ENCODE peak calls at places on chromosome 6, in ten cellular contexts. One of them, this sample, is unnamed.

GRCh38 chr6:105896052-105896820 is 189.9 kb upstream of the PRDM1 start:
- DNase-seq in mammary epithelial cell: no peak
- DNase-seq in adrenal gland: no peak
- DNase-seq in cardiac muscle cell: no peak
- DNase-seq in sigmoid colon: no peak
- DNase-seq in gastrocnemius medialis: no peak
- DNase-seq in AG04450: no peak
- DNase-seq in heart right ventricle: no peak
- DNase-seq in Peyer's patch: no peak
- DNase-seq in lower lobe of right lung: no peak
- DNase-seq in this sample: no peak

GRCh38 chr6:54768542-54768941 is 78.0 kb upstream of the FAM83B start:
- DNase-seq in cardiac muscle cell: no peak
- DNase-seq in Peyer's patch: no peak
- DNase-seq in adrenal gland: no peak
- DNase-seq in sigmoid colon: no peak
- DNase-seq in AG04450: no peak
- DNase-seq in mammary epithelial cell: no peak
- DNase-seq in heart right ventricle: no peak
- DNase-seq in lower lobe of right lung: no peak
- DNase-seq in gastrocnemius medialis: no peak
- DNase-seq in this sample: no peak

GRCh38 chr6:124080483-124080882 is 276.8 kb downstream of the NKAIN2 start:
- DNase-seq in gastrocnemius medialis: no peak
- DNase-seq in heart right ventricle: no peak
- DNase-seq in AG04450: no peak
- DNase-seq in adrenal gland: no peak
- DNase-seq in Peyer's patch: no peak
- DNase-seq in sigmoid colon: no peak
- DNase-seq in lower lobe of right lung: no peak
- DNase-seq in cardiac muscle cell: no peak
- DNase-seq in mammary epithelial cell: no peak
- DNase-seq in this sample: no peak

GRCh38 chr6:43511824-43512415 is 1.8 kb upstream of the LRRC73 start:
- DNase-seq in AG04450: no peak
- DNase-seq in sigmoid colon: no peak
- DNase-seq in adrenal gland: no peak
- DNase-seq in cardiac muscle cell: no peak
- DNase-seq in heart right ventricle: peak; percentile 62
- DNase-seq in mammary epithelial cell: no peak
- DNase-seq in gastrocnemius medialis: no peak
- DNase-seq in lower lobe of right lung: no peak
- DNase-seq in Peyer's patch: no peak
- DNase-seq in this sample: no peak

GRCh38 chr6:167855825-167856425 is 29.2 kb downstream of the AFDN start:
- DNase-seq in Peyer's patch: no peak
- DNase-seq in adrenal gland: no peak
- DNase-seq in mammary epithelial cell: peak; percentile 95
- DNase-seq in AG04450: peak; percentile 77
- DNase-seq in heart right ventricle: no peak
- DNase-seq in lower lobe of right lung: no peak
- DNase-seq in cardiac muscle cell: peak; percentile 93
- DNase-seq in sigmoid colon: peak; percentile 73
- DNase-seq in gastrocnemius medialis: peak; percentile 28
- DNase-seq in this sample: peak; percentile 97

GRCh38 chr6:133980168-133980567 is 27.1 kb downstream of the TBPL1 start:
- DNase-seq in AG04450: no peak
- DNase-seq in gastrocnemius medialis: no peak
- DNase-seq in Peyer's patch: no peak
- DNase-seq in heart right ventricle: no peak
- DNase-seq in adrenal gland: no peak
- DNase-seq in sigmoid colon: no peak
- DNase-seq in mammary epithelial cell: no peak
- DNase-seq in cardiac muscle cell: no peak
- DNase-seq in lower lobe of right lung: no peak
- DNase-seq in this sample: no peak

GRCh38 chr6:143559101-143559500 is 47.6 kb upstream of the FUCA2 start:
- DNase-seq in heart right ventricle: no peak
- DNase-seq in gastrocnemius medialis: no peak
- DNase-seq in Peyer's patch: no peak
- DNase-seq in AG04450: no peak
- DNase-seq in mammary epithelial cell: no peak
- DNase-seq in cardiac muscle cell: no peak
- DNase-seq in adrenal gland: no peak
- DNase-seq in sigmoid colon: no peak
- DNase-seq in lower lobe of right lung: no peak
- DNase-seq in this sample: no peak

GRCh38 chr6:30964075-30964474 is 19.4 kb upstream of the MUC21 start:
- DNase-seq in heart right ventricle: no peak
- DNase-seq in AG04450: no peak
- DNase-seq in lower lobe of right lung: no peak
- DNase-seq in mammary epithelial cell: no peak
- DNase-seq in Peyer's patch: no peak
- DNase-seq in cardiac muscle cell: no peak
- DNase-seq in sigmoid colon: no peak
- DNase-seq in gastrocnemius medialis: no peak
- DNase-seq in adrenal gland: no peak
- DNase-seq in this sample: no peak

GRCh38 chr6:11497881-11498280 is 39.7 kb upstream of the TMEM170B start:
- DNase-seq in sigmoid colon: no peak
- DNase-seq in adrenal gland: no peak
- DNase-seq in Peyer's patch: no peak
- DNase-seq in mammary epithelial cell: peak; percentile 54
- DNase-seq in cardiac muscle cell: no peak
- DNase-seq in lower lobe of right lung: no peak
- DNase-seq in heart right ventricle: no peak
- DNase-seq in gastrocnemius medialis: no peak
- DNase-seq in AG04450: no peak
- DNase-seq in this sample: peak; percentile 75

GRCh38 chr6:11064836-11065235 is 20.7 kb upstream of the ELOVL2 start:
- DNase-seq in mammary epithelial cell: no peak
- DNase-seq in AG04450: no peak
- DNase-seq in lower lobe of right lung: no peak
- DNase-seq in cardiac muscle cell: no peak
- DNase-seq in gastrocnemius medialis: no peak
- DNase-seq in adrenal gland: no peak
- DNase-seq in heart right ventricle: no peak
- DNase-seq in Peyer's patch: no peak
- DNase-seq in sigmoid colon: no peak
- DNase-seq in this sample: no peak

GRCh38 chr6:138912308-138912707 is 75.7 kb downstream of the REPS1 start:
- DNase-seq in cardiac muscle cell: no peak
- DNase-seq in Peyer's patch: no peak
- DNase-seq in lower lobe of right lung: no peak
- DNase-seq in sigmoid colon: no peak
- DNase-seq in mammary epithelial cell: no peak
- DNase-seq in AG04450: no peak
- DNase-seq in adrenal gland: no peak
- DNase-seq in gastrocnemius medialis: no peak
- DNase-seq in heart right ventricle: no peak
- DNase-seq in this sample: no peak

GRCh38 chr6:166026586-166027126 is 141.0 kb downstream of the TBXT start:
- DNase-seq in gastrocnemius medialis: no peak
- DNase-seq in cardiac muscle cell: peak; percentile 19
- DNase-seq in adrenal gland: no peak
- DNase-seq in heart right ventricle: peak; percentile 48
- DNase-seq in mammary epithelial cell: no peak
- DNase-seq in AG04450: no peak
- DNase-seq in Peyer's patch: no peak
- DNase-seq in sigmoid colon: no peak
- DNase-seq in lower lobe of right lung: no peak
- DNase-seq in this sample: no peak

GRCh38 chr6:140082867-140083297 is 708.4 kb upstream of the CITED2 start:
- DNase-seq in gastrocnemius medialis: no peak
- DNase-seq in mammary epithelial cell: peak; percentile 50
- DNase-seq in heart right ventricle: no peak
- DNase-seq in sigmoid colon: no peak
- DNase-seq in adrenal gland: no peak
- DNase-seq in lower lobe of right lung: no peak
- DNase-seq in cardiac muscle cell: peak; percentile 82
- DNase-seq in AG04450: no peak
- DNase-seq in Peyer's patch: no peak
- DNase-seq in this sample: peak; percentile 67

GRCh38 chr6:18022398-18023231 is 35.2 kb upstream of the KIF13A start:
- DNase-seq in Peyer's patch: no peak
- DNase-seq in adrenal gland: no peak
- DNase-seq in mammary epithelial cell: peak; percentile 58
- DNase-seq in AG04450: peak; percentile 20
- DNase-seq in cardiac muscle cell: peak; percentile 83
- DNase-seq in gastrocnemius medialis: no peak
- DNase-seq in heart right ventricle: no peak
- DNase-seq in lower lobe of right lung: no peak
- DNase-seq in sigmoid colon: no peak
- DNase-seq in this sample: peak; percentile 78

GRCh38 chr6:36245572-36246031 is 24.3 kb upstream of the PNPLA1 start:
- DNase-seq in lower lobe of right lung: no peak
- DNase-seq in cardiac muscle cell: no peak
- DNase-seq in mammary epithelial cell: no peak
- DNase-seq in adrenal gland: no peak
- DNase-seq in gastrocnemius medialis: no peak
- DNase-seq in Peyer's patch: peak; percentile 64
- DNase-seq in heart right ventricle: no peak
- DNase-seq in AG04450: no peak
- DNase-seq in sigmoid colon: no peak
- DNase-seq in this sample: no peak
- TF ChIP-seq CTCF in lower lobe of right lung: no peak
- TF ChIP-seq CTCF in cardiac muscle cell: peak; percentile 24
- TF ChIP-seq CTCF in mammary epithelial cell: no peak
- TF ChIP-seq CTCF in adrenal gland: no peak
- TF ChIP-seq CTCF in gastrocnemius medialis: no peak
- TF ChIP-seq CTCF in Peyer's patch: peak; percentile 39
- TF ChIP-seq CTCF in heart right ventricle: no peak
- TF ChIP-seq CTCF in AG04450: peak; percentile 9
- TF ChIP-seq CTCF in sigmoid colon: no peak
- TF ChIP-seq CTCF in this sample: peak; percentile 35

GRCh38 chr6:3749991-3750323 is 1.6 kb downstream of the PXDC1 start:
- DNase-seq in AG04450: no peak
- DNase-seq in mammary epithelial cell: peak; percentile 81
- DNase-seq in Peyer's patch: no peak
- DNase-seq in cardiac muscle cell: peak; percentile 86
- DNase-seq in adrenal gland: peak; percentile 48
- DNase-seq in heart right ventricle: no peak
- DNase-seq in lower lobe of right lung: no peak
- DNase-seq in sigmoid colon: peak; percentile 91
- DNase-seq in gastrocnemius medialis: peak; percentile 50
- DNase-seq in this sample: peak; percentile 87
- H3K4me3 ChIP-seq in AG04450: peak overlapping the region; percentile 90
- H3K4me3 ChIP-seq in mammary epithelial cell: peak overlapping the region; percentile 94
- H3K4me3 ChIP-seq in Peyer's patch: peak overlapping the region; percentile 71
- H3K4me3 ChIP-seq in cardiac muscle cell: peak overlapping the region; percentile 52
- H3K4me3 ChIP-seq in adrenal gland: peak overlapping the region; percentile 51
- H3K4me3 ChIP-seq in heart right ventricle: peak overlapping the region; percentile 92
- H3K4me3 ChIP-seq in lower lobe of right lung: peak overlapping the region; percentile 78
- H3K4me3 ChIP-seq in sigmoid colon: peak overlapping the region; percentile 98
- H3K4me3 ChIP-seq in gastrocnemius medialis: peak overlapping the region; percentile 76
- H3K4me3 ChIP-seq in this sample: peak overlapping the region; percentile 61

GRCh38 chr6:26526928-26527327 is 11.2 kb upstream of the HMGN4 start:
- DNase-seq in Peyer's patch: no peak
- DNase-seq in gastrocnemius medialis: no peak
- DNase-seq in cardiac muscle cell: no peak
- DNase-seq in sigmoid colon: no peak
- DNase-seq in adrenal gland: no peak
- DNase-seq in AG04450: no peak
- DNase-seq in lower lobe of right lung: no peak
- DNase-seq in mammary epithelial cell: no peak
- DNase-seq in heart right ventricle: no peak
- DNase-seq in this sample: no peak
- TF ChIP-seq CTCF in Peyer's patch: no peak
- TF ChIP-seq CTCF in gastrocnemius medialis: no peak
- TF ChIP-seq CTCF in cardiac muscle cell: no peak
- TF ChIP-seq CTCF in sigmoid colon: no peak
- TF ChIP-seq CTCF in adrenal gland: no peak
- TF ChIP-seq CTCF in AG04450: no peak
- TF ChIP-seq CTCF in lower lobe of right lung: no peak
- TF ChIP-seq CTCF in mammary epithelial cell: no peak
- TF ChIP-seq CTCF in heart right ventricle: no peak
- TF ChIP-seq CTCF in this sample: no peak

GRCh38 chr6:13924949-13925881 is at the start of gene RNF182:
- DNase-seq in mammary epithelial cell: no peak
- DNase-seq in sigmoid colon: no peak
- DNase-seq in AG04450: no peak
- DNase-seq in heart right ventricle: no peak
- DNase-seq in adrenal gland: no peak
- DNase-seq in gastrocnemius medialis: no peak
- DNase-seq in cardiac muscle cell: no peak
- DNase-seq in lower lobe of right lung: no peak
- DNase-seq in Peyer's patch: no peak
- DNase-seq in this sample: peak; percentile 32

GRCh38 chr6:13926378-13926777 is 1.6 kb downstream of the RNF182 start:
- DNase-seq in AG04450: no peak
- DNase-seq in gastrocnemius medialis: no peak
- DNase-seq in cardiac muscle cell: no peak
- DNase-seq in mammary epithelial cell: no peak
- DNase-seq in heart right ventricle: no peak
- DNase-seq in adrenal gland: no peak
- DNase-seq in lower lobe of right lung: no peak
- DNase-seq in Peyer's patch: no peak
- DNase-seq in sigmoid colon: no peak
- DNase-seq in this sample: no peak

GRCh38 chr6:13922750-13923149 is 2.0 kb upstream of the RNF182 start:
- DNase-seq in adrenal gland: no peak
- DNase-seq in Peyer's patch: no peak
- DNase-seq in sigmoid colon: no peak
- DNase-seq in gastrocnemius medialis: no peak
- DNase-seq in lower lobe of right lung: no peak
- DNase-seq in cardiac muscle cell: no peak
- DNase-seq in AG04450: no peak
- DNase-seq in mammary epithelial cell: no peak
- DNase-seq in heart right ventricle: no peak
- DNase-seq in this sample: no peak

GRCh38 chr6:13923527-13924145 is 1.1 kb upstream of the RNF182 start:
- DNase-seq in lower lobe of right lung: no peak
- DNase-seq in mammary epithelial cell: no peak
- DNase-seq in cardiac muscle cell: peak; percentile 27
- DNase-seq in AG04450: no peak
- DNase-seq in sigmoid colon: no peak
- DNase-seq in heart right ventricle: no peak
- DNase-seq in adrenal gland: no peak
- DNase-seq in gastrocnemius medialis: no peak
- DNase-seq in Peyer's patch: no peak
- DNase-seq in this sample: no peak

DNA sequence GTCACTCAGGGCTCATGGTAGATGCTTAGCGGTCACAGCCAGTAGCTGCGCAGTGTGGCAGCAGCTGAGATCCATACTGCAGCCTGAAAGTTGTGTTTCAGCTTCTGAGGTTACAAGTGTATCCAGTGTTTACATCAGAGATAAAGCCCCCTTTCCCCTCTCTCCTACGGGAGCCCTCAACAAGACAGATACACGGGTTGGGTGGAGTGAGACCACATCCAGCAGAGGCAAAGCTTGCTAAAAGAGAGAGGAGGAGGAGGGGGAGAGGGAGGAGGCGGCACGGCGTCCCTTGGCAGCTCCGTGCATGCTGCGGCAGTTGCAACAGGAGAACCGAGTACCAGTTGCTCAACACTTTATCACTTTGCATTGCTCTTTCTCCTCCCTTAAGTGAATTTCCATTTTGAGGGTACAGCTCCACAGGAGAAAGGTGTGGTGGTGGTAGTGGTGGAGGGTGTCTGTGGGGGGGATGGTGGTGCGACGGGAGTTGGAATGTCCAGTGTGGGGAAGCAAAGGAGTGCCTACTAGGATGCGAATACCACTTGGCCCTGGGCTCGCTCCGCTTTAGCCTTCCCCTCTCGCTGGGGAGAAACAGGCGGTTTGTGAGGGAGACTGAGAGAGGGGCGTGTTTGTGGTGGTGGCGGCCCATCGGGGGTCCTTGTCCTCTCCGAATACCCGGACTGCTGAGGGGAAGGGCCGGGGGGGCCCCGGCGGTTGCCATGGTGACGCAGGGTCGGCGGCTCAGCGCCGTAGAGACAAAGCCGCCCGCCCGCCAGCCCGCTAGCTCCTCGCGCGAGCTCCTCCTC is 405 bp upstream of the RNF182 start:
- DNase-seq in heart right ventricle: peak; percentile 38
- DNase-seq in cardiac muscle cell: peak; percentile 57
- DNase-seq in lower lobe of right lung: peak; percentile 57
- DNase-seq in Peyer's patch: peak; percentile 61
- DNase-seq in gastrocnemius medialis: no peak
- DNase-seq in sigmoid colon: no peak
- DNase-seq in adrenal gland: peak; percentile 23
- DNase-seq in mammary epithelial cell: no peak
- DNase-seq in AG04450: no peak
- DNase-seq in this sample: peak; percentile 21
- H3K4me3 ChIP-seq in heart right ventricle: peak overlapping the region; percentile 37
- H3K4me3 ChIP-seq in cardiac muscle cell: peak overlapping the region; percentile 56
- H3K4me3 ChIP-seq in lower lobe of right lung: peak overlapping the region; percentile 53
- H3K4me3 ChIP-seq in Peyer's patch: peak overlapping the region; percentile 44
- H3K4me3 ChIP-seq in gastrocnemius medialis: peak overlapping the region; percentile 24
- H3K4me3 ChIP-seq in sigmoid colon: peak overlapping the region; percentile 49
- H3K4me3 ChIP-seq in adrenal gland: no peak overlapping the region
- H3K4me3 ChIP-seq in mammary epithelial cell: peak overlapping the region; percentile 43
- H3K4me3 ChIP-seq in AG04450: peak overlapping the region; percentile 63
- H3K4me3 ChIP-seq in this sample: peak overlapping the region; percentile 21